ENCODE peak calls at places on chromosomes 11 and 22, in five cellular contexts. E, H, Z, V and X are unnamed samples.
A peak's percentile ranks its signal among the peaks of the same experiment; 100 is the strongest.

GRCh38 chr11:100823360-100823759 is 136.3 kb downstream of the ARHGAP42 start:
- DNase-seq in E (no peak), H (no peak), Z (no peak), V (no peak), X (no peak)

GRCh38 chr11:60504219-60504618 is 11.0 kb upstream of the MS4A13 start:
- DNase-seq in E (no peak), H (no peak), Z (no peak), V (no peak), X (no peak)

GRCh38 chr11:29051935-29052334 is 943.7 kb downstream of the METTL15 start:
- DNase-seq in E (no peak), H (no peak), Z (no peak), V (no peak), X (no peak)

GRCh38 chr11:65429069-65429681 is 6.6 kb downstream of the NEAT1 start:
- DNase-seq in E (no peak), H (peak; percentile 56), Z (no peak), V (peak; percentile 50), X (peak; percentile 40)

GRCh38 chr11:20060180-20060579 is 100.1 kb downstream of the DBX1 start:
- DNase-seq in E (no peak), H (no peak), Z (no peak), V (no peak), X (no peak)

GRCh38 chr22:46108564-46109473 is 41.5 kb upstream of the PPARA start:
- DNase-seq in E (no peak), H (no peak), Z (no peak), V (no peak), X (peak; percentile 75)

GRCh38 chr11:116498161-116498560 is 274.6 kb downstream of the BUD13 start:
- DNase-seq in E (no peak), H (no peak), Z (no peak), V (no peak), X (no peak)

GRCh38 chr11:8867856-8868705 is 42.9 kb upstream of the AKIP1 start:
- DNase-seq in E (no peak), H (no peak), Z (no peak), V (no peak), X (no peak)

GRCh38 chr11:57181678-57182305 is at the start of gene LRRC55:
- DNase-seq in E (peak; percentile 64), H (no peak), Z (no peak), V (no peak), X (no peak)

GRCh38 chr11:68384530-68385081 is 72.2 kb downstream of the LRP5 start:
- DNase-seq in E (no peak), H (no peak), Z (no peak), V (no peak), X (no peak)

GRCh38 chr22:36465232-36466021 is 16.0 kb downstream of the TXN2 start:
- DNase-seq in E (peak; percentile 82), H (no peak), Z (peak; percentile 75), V (no peak), X (peak; percentile 71)

GRCh38 chr11:129989437-129989836 is 13.2 kb downstream of the PRDM10 start:
- DNase-seq in E (no peak), H (no peak), Z (no peak), V (no peak), X (no peak)

GRCh38 chr11:118436639-118437045 is 350 bp downstream of the KMT2A start:
- DNase-seq in E (no peak), H (peak; percentile 72), Z (no peak), V (peak; percentile 5), X (no peak)

GRCh38 chr11:113729456-113729855 is 23.3 kb upstream of the TMPRSS5 start:
- DNase-seq in E (no peak), H (no peak), Z (no peak), V (no peak), X (no peak)

GRCh38 chr22:26709617-26710390 is 52.4 kb downstream of the MIAT start:
- DNase-seq in E (no peak), H (no peak), Z (no peak), V (no peak), X (no peak)

GRCh38 chr11:108724974-108725689 is 60.3 kb downstream of the DDX10 start:
- DNase-seq in E (no peak), H (no peak), Z (no peak), V (no peak), X (no peak)

GRCh38 chr11:69963533-69964246 is 114.4 kb upstream of the ANO1 start:
- DNase-seq in E (no peak), H (no peak), Z (no peak), V (no peak), X (no peak)

GRCh38 chr22:17779286-17780115 is 5.2 kb upstream of the BID start:
- DNase-seq in E (peak; percentile 54), H (no peak), Z (no peak), V (no peak), X (no peak)

GRCh38 chr11:111365722-111366559 is 13.1 kb downstream of the POU2AF1 start:
- DNase-seq in E (no peak), H (no peak), Z (no peak), V (no peak), X (no peak)

GRCh38 chr11:69611548-69612526 is 29.1 kb upstream of the CCND1 start:
- DNase-seq in E (no peak), H (no peak), Z (no peak), V (no peak), X (no peak)

GRCh38 chr22:38477515-38477914 is 9.6 kb downstream of the KDELR3 start:
- DNase-seq in E (no peak), H (no peak), Z (no peak), V (no peak), X (no peak)

GRCh38 chr11:114679505-114679904 is 1.2 kb downstream of the NXPE2 start:
- DNase-seq in E (no peak), H (no peak), Z (no peak), V (no peak), X (no peak)

GRCh38 chr11:6895010-6895409 is 2.7 kb upstream of the OR2D2 start:
- DNase-seq in E (no peak), H (no peak), Z (no peak), V (no peak), X (no peak)

GRCh38 chr11:79062814-79063762 is 377.7 kb downstream of the TENM4 start:
- DNase-seq in E (no peak), H (no peak), Z (peak; percentile 68), V (no peak), X (no peak)

GRCh38 chr22:37777122-37777687 is 30.5 kb upstream of the GCAT start:
- DNase-seq in E (no peak), H (no peak), Z (no peak), V (peak; percentile 32), X (no peak)

GRCh38 chr11:62666259-62666926 is 1.3 kb downstream of the CSKMT start:
- DNase-seq in E (no peak), H (no peak), Z (no peak), V (no peak), X (no peak)

GRCh38 chr22:50148991-50149721 is 21.4 kb upstream of the PANX2 start:
- DNase-seq in E (peak; percentile 84), H (peak; percentile 59), Z (peak; percentile 81), V (peak; percentile 12), X (no peak)

GRCh38 chr11:44376423-44376822 is 66.5 kb upstream of the ALX4 start:
- DNase-seq in E (no peak), H (no peak), Z (no peak), V (no peak), X (no peak)

GRCh38 chr11:20056109-20057054 is 103.9 kb downstream of the DBX1 start:
- DNase-seq in E (no peak), H (no peak), Z (no peak), V (no peak), X (no peak)

GRCh38 chr11:3135491-3136440 is 29.3 kb downstream of the OSBPL5 start:
- DNase-seq in E (peak; percentile 73), H (peak; percentile 52), Z (no peak), V (no peak), X (no peak)

GRCh38 chr11:110075087-110075821 is 17.9 kb upstream of the ZC3H12C start:
- DNase-seq in E (peak; percentile 10), H (no peak), Z (no peak), V (no peak), X (no peak)

GRCh38 chr11:43735931-43736330 is 55.4 kb downstream of the HSD17B12 start:
- DNase-seq in E (no peak), H (no peak), Z (no peak), V (no peak), X (no peak)

GRCh38 chr11:121426476-121427454 is 25.3 kb upstream of the SORL1 start:
- DNase-seq in E (peak; percentile 93), H (no peak), Z (peak; percentile 13), V (no peak), X (peak; percentile 44)
- TF ChIP-seq CTCF in E (peak; percentile 23), H (no peak), Z (no peak), V (no peak), X (no peak)

GRCh38 chr11:5449432-5449831 is 309 bp downstream of the OR51I2 start:
- DNase-seq in E (no peak), H (no peak), Z (no peak), V (no peak), X (no peak)
- TF ChIP-seq EP300 in E (no peak), H (no peak), Z (no peak), V (no peak), X (no peak)

DNA sequence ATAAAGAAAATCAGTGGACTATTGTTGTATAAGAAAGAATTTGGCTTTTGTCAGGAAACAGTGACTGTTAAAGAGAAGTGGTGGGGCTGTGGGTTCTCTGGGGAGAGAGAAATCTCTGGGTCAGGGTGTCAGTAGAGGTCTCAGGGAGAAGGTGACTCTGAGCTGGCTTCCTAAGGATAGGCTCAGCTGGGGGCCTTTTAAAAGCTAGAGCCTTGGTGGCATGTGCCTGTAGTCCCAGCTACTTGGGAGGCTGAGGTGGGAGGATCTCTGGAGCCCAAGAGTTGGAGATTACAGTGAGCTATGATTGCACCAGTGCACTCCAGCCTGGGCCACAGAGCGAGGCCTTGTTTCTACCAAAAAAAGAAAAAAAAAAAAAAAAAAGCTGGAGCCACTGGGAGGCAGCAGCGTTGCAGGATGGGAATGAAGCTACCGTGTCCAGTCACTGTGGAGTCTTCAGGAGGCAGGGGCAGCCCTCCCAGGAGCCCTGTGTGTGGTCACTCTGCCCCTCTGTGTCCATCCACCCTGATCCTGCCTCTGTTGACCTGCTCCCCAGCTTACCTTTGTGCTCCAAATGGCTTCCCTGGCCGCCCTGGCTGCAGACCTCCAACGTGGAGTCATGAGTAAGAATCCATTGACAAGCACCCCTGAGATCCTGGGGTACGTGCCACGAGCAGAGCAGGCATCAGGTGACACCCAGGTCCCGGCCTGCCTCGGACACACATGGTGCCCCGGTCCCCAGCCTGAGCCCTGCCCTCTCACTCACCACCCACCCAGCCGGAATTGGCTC is 5.4 kb upstream of the MIF start:
- DNase-seq in E (peak; percentile 37), H (no peak), Z (peak; percentile 15), V (no peak), X (no peak)
- TF ChIP-seq CTCF in E (no peak), H (no peak), Z (no peak), V (no peak), X (no peak)

GRCh38 chr22:32024791-32025190 is 18.3 kb upstream of the SLC5A1 start:
- DNase-seq in E (no peak), H (no peak), Z (no peak), V (no peak), X (no peak)
- TF ChIP-seq EP300 in E (no peak), H (no peak), Z (no peak), V (no peak), X (no peak)